ENCODE peak calls at places on chromosomes 2 and 18, in ten cellular contexts. M is foreskin fibroblast, L is neural crest cell, X is IMR-90, B is pancreas, E is MCF 10A, U is A549, D is WERI-Rb-1, K is left ventricle myocardium inferior, F is astrocyte of the spinal cord. V is an unnamed sample.

GRCh38 chr2:7094113-7094760 is 177.0 kb downstream of the RNF144A start:
- DNase-seq in M (no peak), F (no peak), U (no peak), E (no peak), D (no peak), L (no peak), X (no peak), B (no peak), K (no peak), V (no peak)

GRCh38 chr2:521853-522530 is 155.2 kb downstream of the TMEM18 start:
- DNase-seq in U (no peak), L (no peak), D (no peak), K (no peak), F (no peak), M (no peak), E (no peak), B (no peak), X (no peak), V (no peak)

GRCh38 chr18:9365406-9365805 is 30.8 kb downstream of the TWSG1 start:
- DNase-seq in L (no peak), K (no peak), U (no peak), F (peak; percentile 36), B (no peak), D (no peak), X (peak; percentile 61), M (peak; percentile 28), E (no peak), V (no peak)

GRCh38 chr18:67520276-67521035 is 3.9 kb upstream of the DSEL start:
- DNase-seq in D (no peak), X (peak; percentile 76), E (peak; percentile 89), F (peak; percentile 81), K (no peak), M (peak; percentile 91), U (no peak), L (no peak), B (no peak), V (no peak)

GRCh38 chr2:126359494-126359893 is 296.5 kb upstream of the GYPC start:
- DNase-seq in B (no peak), E (peak; percentile 17), F (peak; percentile 5), X (peak; percentile 4), U (no peak), L (no peak), K (no peak), M (no peak), D (no peak), V (no peak)

GRCh38 chr2:64220285-64220684 is 76.1 kb upstream of the PELI1 start:
- DNase-seq in L (no peak), D (no peak), M (no peak), B (no peak), U (no peak), K (no peak), F (no peak), X (no peak), E (no peak), V (no peak)

GRCh38 chr2:47346669-47347068 is 56.3 kb upstream of the MSH2 start:
- DNase-seq in E (no peak), X (no peak), K (no peak), F (no peak), D (no peak), M (no peak), B (no peak), L (no peak), U (no peak), V (no peak)

GRCh38 chr2:676647-677055 is 555 bp downstream of the TMEM18 start:
- DNase-seq in M (peak; percentile 100), X (peak; percentile 98), F (peak; percentile 99), L (peak; percentile 96), B (peak; percentile 100), E (peak; percentile 97), K (peak; percentile 99), U (peak; percentile 84), D (peak; percentile 100), V (peak; percentile 100)

GRCh38 chr2:19073522-19073921 is 284.9 kb downstream of the OSR1 start:
- DNase-seq in D (peak; percentile 52), E (peak; percentile 97), U (peak; percentile 59), K (peak; percentile 16), L (no peak), X (peak; percentile 83), F (peak; percentile 80), B (no peak), M (peak; percentile 85), V (no peak)

GRCh38 chr2:212361174-212361756 is 177.3 kb downstream of the ERBB4 start:
- DNase-seq in X (no peak), U (no peak), F (no peak), M (no peak), E (no peak), K (no peak), L (no peak), D (no peak), B (no peak), V (no peak)

DNA sequence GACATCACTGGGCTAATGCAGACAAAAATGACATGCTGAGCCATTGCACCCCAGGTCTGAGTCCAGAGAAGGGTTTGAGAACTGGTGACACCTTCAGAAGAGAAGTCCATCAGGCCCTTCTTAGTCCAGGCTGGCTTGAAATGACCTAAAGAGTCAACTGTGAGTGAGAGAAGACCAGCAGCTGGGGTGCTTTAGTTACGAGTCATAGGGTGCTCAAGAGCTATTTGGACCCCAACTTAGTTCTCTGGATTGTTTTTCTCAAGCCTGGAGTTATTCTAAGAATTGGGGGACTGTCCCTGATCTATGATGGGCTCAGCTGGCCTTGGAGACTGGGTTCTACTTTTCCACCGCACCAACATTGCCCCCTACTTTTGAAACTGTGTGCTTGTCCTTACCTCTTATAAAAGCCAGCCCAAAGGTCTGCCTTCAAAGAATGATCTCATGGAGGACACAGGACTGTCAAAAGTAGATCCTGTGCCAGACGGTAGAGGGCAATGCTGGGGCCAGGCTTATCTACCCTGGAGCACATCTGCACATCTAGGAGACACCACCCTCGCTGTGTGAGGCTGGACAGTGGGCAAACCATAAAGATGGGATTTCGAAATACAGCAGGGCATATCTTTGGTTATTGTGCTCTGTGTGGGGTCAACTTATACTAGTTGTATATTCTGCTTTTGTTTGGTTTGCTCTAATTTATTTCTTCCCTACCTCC is 333.0 kb upstream of the SLC14A2 start:
- DNase-seq in E (peak; percentile 30), K (no peak), L (no peak), M (peak; percentile 5), X (no peak), U (no peak), D (no peak), F (peak; percentile 5), B (no peak), V (no peak)
- TF ChIP-seq CTCF in E (peak; percentile 21), K (no peak), L (no peak), M (no peak), X (no peak), U (no peak), D (peak; percentile 35), F (no peak), B (no peak), V (no peak)

GRCh38 chr2:14081526-14081925 is 551.0 kb upstream of the LRATD1 start:
- DNase-seq in E (peak; percentile 24), B (no peak), F (peak; percentile 55), L (no peak), M (no peak), U (no peak), D (no peak), X (no peak), K (no peak), V (no peak)

GRCh38 chr2:14079576-14079975 is 552.9 kb upstream of the LRATD1 start:
- DNase-seq in D (no peak), E (no peak), U (no peak), B (no peak), M (no peak), X (no peak), F (no peak), K (no peak), L (no peak), V (no peak)

GRCh38 chr2:14082640-14083039 is 549.9 kb upstream of the LRATD1 start:
- DNase-seq in B (no peak), X (no peak), U (no peak), D (no peak), L (no peak), M (no peak), F (no peak), E (no peak), K (no peak), V (no peak)
- TF ChIP-seq CTCF in B (no peak), X (no peak), U (no peak), D (no peak), L (no peak), M (no peak), F (no peak), E (no peak), K (no peak), V (no peak)

GRCh38 chr2:43798300-43798699 is 24.5 kb downstream of the DYNC2LI1 start:
- DNase-seq in L (no peak), F (no peak), E (peak; percentile 10), D (no peak), K (no peak), X (no peak), B (no peak), U (peak; percentile 28), M (no peak), V (no peak)
- TF ChIP-seq CTCF in L (peak; percentile 39), F (peak; percentile 8), E (no peak), D (peak; percentile 23), K (peak; percentile 13), X (peak; percentile 27), B (no peak), U (peak; percentile 19), M (no peak), V (no peak)

DNA sequence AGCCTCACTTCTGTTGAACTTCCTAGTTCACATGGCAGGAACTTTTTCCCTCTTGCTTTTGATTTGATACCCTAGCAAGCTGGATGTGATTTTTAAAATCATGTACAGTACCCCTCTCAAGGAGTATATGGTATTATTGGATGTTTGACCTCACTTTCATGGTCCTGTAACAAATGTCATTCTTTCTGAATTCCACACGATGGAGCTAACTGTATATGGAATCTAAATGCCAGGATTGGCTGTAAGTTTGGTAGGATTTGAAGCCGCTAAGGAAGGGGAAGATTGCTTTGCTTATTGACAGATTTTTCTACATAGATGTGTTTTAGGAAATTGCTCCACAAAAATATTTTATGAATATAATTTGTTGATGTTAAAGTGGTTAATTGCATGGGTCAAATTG is 18.3 kb downstream of the MAIP1 start:
- DNase-seq in U (peak; percentile 15), X (peak; percentile 71), K (no peak), E (peak; percentile 33), L (no peak), B (no peak), F (peak; percentile 63), M (peak; percentile 76), D (no peak), V (no peak)
- TF ChIP-seq CTCF in U (peak; percentile 82), X (peak; percentile 72), K (peak; percentile 61), E (peak; percentile 56), L (peak; percentile 77), B (peak; percentile 14), F (peak; percentile 41), M (peak; percentile 46), D (peak; percentile 24), V (peak; percentile 49)

DNA sequence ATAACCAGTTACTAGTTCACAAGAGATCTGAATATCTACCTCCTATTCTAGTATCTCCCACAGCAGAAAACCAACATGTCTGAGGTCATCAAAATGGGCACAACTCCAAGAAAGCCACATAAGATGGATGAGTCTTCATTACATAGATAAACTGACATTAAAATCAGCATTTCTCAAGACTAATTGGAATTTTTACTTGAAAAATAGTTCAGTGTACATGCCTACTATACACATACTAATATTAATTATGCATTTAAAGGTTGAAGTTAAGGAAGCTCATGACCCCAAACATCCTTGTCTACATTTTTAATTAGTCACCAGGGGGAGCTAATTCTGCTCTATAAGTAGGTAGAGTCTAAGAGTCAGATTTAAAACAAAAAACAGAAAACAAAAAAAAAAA is 41.9 kb downstream of the ZNF521 start:
- DNase-seq in E (peak; percentile 28), L (no peak), F (peak; percentile 74), X (peak; percentile 80), D (no peak), U (no peak), M (peak; percentile 85), B (no peak), K (no peak), V (no peak)
- TF ChIP-seq CTCF in E (no peak), L (no peak), F (peak; percentile 14), X (peak; percentile 31), D (no peak), U (no peak), M (no peak), B (no peak), K (peak; percentile 39), V (peak; percentile 19)